ENCODE peak calls at places on chromosomes 5 and 9, in four cellular contexts. S is RPMI8226; Y is CD8-positive, alpha-beta T cell; B is iPS-NIHi11. W is an unnamed sample.

GRCh38 chr9:32906213-32906612 is 95.2 kb downstream of the APTX start:
- DNase-seq in B (no peak), Y (no peak), S (no peak), W (no peak)

GRCh38 chr9:128253140-128253990 is 22.4 kb downstream of the GOLGA2 start:
- DNase-seq in B (no peak), Y (no peak), S (no peak), W (no peak)

GRCh38 chr5:159406571-159406970 is 76.3 kb upstream of the IL12B start:
- DNase-seq in B (no peak), S (no peak), Y (peak; percentile 15), W (no peak)

GRCh38 chr9:21110708-21111576 is 30.7 kb downstream of the IFNW1 start:
- DNase-seq in S (peak; percentile 64), Y (no peak), B (peak; percentile 65), W (peak; percentile 42)

GRCh38 chr9:110807956-110808598 is 139.5 kb downstream of the MUSK start:
- DNase-seq in S (no peak), Y (no peak), B (no peak), W (no peak)

GRCh38 chr9:114098660-114099522 is at the start of gene KIF12:
- DNase-seq in Y (no peak), S (no peak), B (peak; percentile 95), W (no peak)

GRCh38 chr9:128116104-128117083 is 11.1 kb downstream of the PTGES2 start:
- DNase-seq in B (no peak), Y (no peak), S (no peak), W (no peak)

GRCh38 chr9:87792831-87793288 is 66.9 kb downstream of the CTSL start:
- DNase-seq in B (peak; percentile 28), Y (no peak), S (peak; percentile 66), W (peak; percentile 51)

GRCh38 chr5:21646469-21646868 is 1206.7 kb downstream of the CDH12 start:
- DNase-seq in Y (no peak), S (no peak), B (no peak), W (no peak)

GRCh38 chr9:123997665-123998277 is 13.8 kb upstream of the LHX2 start:
- DNase-seq in S (no peak), Y (no peak), B (no peak), W (peak; percentile 73)

GRCh38 chr9:504921-505821 is 290.5 kb downstream of the DOCK8 start:
- DNase-seq in B (peak; percentile 76), S (peak; percentile 4), Y (peak; percentile 48), W (peak; percentile 38)

GRCh38 chr9:136138566-136138965 is 19.9 kb upstream of the TMEM250 start:
- DNase-seq in B (peak; percentile 82), S (peak; percentile 76), Y (no peak), W (no peak)

GRCh38 chr5:176424181-176424580 is 7.8 kb upstream of the CLTB start:
- DNase-seq in Y (no peak), B (no peak), S (no peak), W (no peak)

GRCh38 chr9:81394816-81395215 is 294.5 kb downstream of the TLE1 start:
- DNase-seq in S (no peak), B (no peak), Y (no peak), W (no peak)

GRCh38 chr5:90792725-90793124 is 234.1 kb downstream of the ADGRV1 start:
- DNase-seq in Y (no peak), S (no peak), B (no peak), W (no peak)

GRCh38 chr5:38913714-38914113 is 67.9 kb downstream of the OSMR start:
- DNase-seq in S (no peak), Y (no peak), B (no peak), W (no peak)

GRCh38 chr9:122374885-122375420 is 4.1 kb downstream of the PTGS1 start:
- DNase-seq in B (peak; percentile 80), S (no peak), Y (no peak), W (no peak)

GRCh38 chr5:124923131-124923530 is 176.7 kb upstream of the ZNF608 start:
- DNase-seq in B (no peak), S (peak; percentile 14), Y (no peak), W (no peak)

GRCh38 chr5:169629847-169630548 is 7.1 kb upstream of the DOCK2 start:
- DNase-seq in B (no peak), Y (no peak), S (no peak), W (no peak)

GRCh38 chr9:13141629-13142028 is 137.9 kb downstream of the MPDZ start:
- DNase-seq in Y (no peak), S (no peak), B (no peak), W (no peak)

W was measured in GM10248.